ENCODE peak calls at places on chromosome 19, in eight cellular contexts. P, A, U, S, H, I, V and N are unnamed samples.
A peak's percentile ranks its signal among the peaks of the same experiment; 100 is the strongest.

GRCh38 chr19:55062735-55063491 is at the start of gene RDH13:
- DNase-seq in H (peak; percentile 98), P (peak; percentile 99), V (peak; percentile 98), I (peak; percentile 96), A (peak; percentile 93), S (peak; percentile 95), U (peak; percentile 97), N (peak; percentile 96)

GRCh38 chr19:17436874-17437267 is 11.6 kb downstream of the TMEM221 start:
- DNase-seq in I (no peak), A (no peak), P (no peak), S (no peak), U (no peak), H (no peak), V (no peak), N (no peak)

GRCh38 chr19:17488593-17489391 is 18.5 kb downstream of the SLC27A1 start:
- DNase-seq in I (peak; percentile 71), U (peak; percentile 54), P (peak; percentile 94), S (no peak), A (no peak), V (peak; percentile 51), H (no peak), N (no peak)

GRCh38 chr19:14492756-14493337 is 3.1 kb downstream of the GIPC1 start:
- DNase-seq in A (no peak), P (no peak), V (no peak), S (no peak), I (no peak), H (no peak), U (no peak), N (no peak)

GRCh38 chr19:6092329-6093286 is 17.7 kb downstream of the RFX2 start:
- DNase-seq in V (peak; percentile 82), S (peak; percentile 82), H (peak; percentile 70), P (peak; percentile 81), U (no peak), I (peak; percentile 75), A (peak; percentile 82), N (peak; percentile 87)

GRCh38 chr19:16325161-16325527 is 518 bp downstream of the KLF2 start:
- DNase-seq in V (peak; percentile 67), A (no peak), S (no peak), I (peak; percentile 60), P (peak; percentile 47), H (peak; percentile 68), U (peak; percentile 35), N (no peak)

GRCh38 chr19:47700934-47701716 is 12.1 kb upstream of the EHD2 start:
- DNase-seq in V (no peak), I (no peak), U (no peak), S (no peak), H (no peak), P (no peak), A (no peak), N (no peak)

GRCh38 chr19:56837892-56838679 is 2.4 kb downstream of the PEG3 start:
- DNase-seq in V (peak; percentile 75), I (peak; percentile 70), S (peak; percentile 78), A (peak; percentile 4), P (peak; percentile 85), H (peak; percentile 78), U (no peak), N (no peak)

GRCh38 chr19:31329819-31330218 is 19.4 kb downstream of the TSHZ3 start:
- DNase-seq in I (no peak), V (no peak), A (no peak), S (no peak), H (no peak), U (no peak), P (no peak), N (no peak)

GRCh38 chr19:40445945-40446784 is 2.0 kb upstream of the SERTAD3 start:
- DNase-seq in H (no peak), P (no peak), V (no peak), S (no peak), U (no peak), A (no peak), I (no peak), N (no peak)

GRCh38 chr19:6723108-6723618 is 2.7 kb upstream of the C3 start:
- DNase-seq in S (peak; percentile 85), H (peak; percentile 82), P (peak; percentile 78), A (no peak), I (no peak), V (no peak), U (no peak), N (peak; percentile 76)

GRCh38 chr19:39359026-39359425 is 16.8 kb downstream of the SAMD4B start:
- DNase-seq in U (no peak), P (no peak), S (no peak), V (no peak), H (no peak), A (no peak), I (no peak), N (no peak)

GRCh38 chr19:55698256-55698655 is 23.2 kb downstream of the EPN1 start:
- DNase-seq in S (no peak), U (no peak), V (no peak), P (no peak), H (no peak), A (no peak), I (no peak), N (no peak)

GRCh38 chr19:482186-483041 is 13.9 kb upstream of the MADCAM1 start:
- DNase-seq in S (no peak), H (no peak), I (no peak), U (no peak), P (no peak), V (no peak), A (no peak), N (no peak)

GRCh38 chr19:47652285-47652684 is 43.4 kb downstream of the BICRA start:
- DNase-seq in H (no peak), V (no peak), A (no peak), U (no peak), P (peak; percentile 39), S (no peak), I (no peak), N (no peak)

GRCh38 chr19:6070179-6071102 is 39.9 kb downstream of the RFX2 start:
- DNase-seq in U (no peak), V (no peak), A (no peak), H (no peak), P (no peak), S (no peak), I (no peak), N (no peak)

GRCh38 chr19:16384688-16385087 is 60.1 kb downstream of the KLF2 start:
- DNase-seq in H (no peak), U (no peak), A (no peak), P (no peak), I (no peak), V (no peak), S (no peak), N (no peak)

GRCh38 chr19:55136399-55137102 is 12.5 kb downstream of the TNNT1 start:
- DNase-seq in V (no peak), U (no peak), P (no peak), I (no peak), H (no peak), S (no peak), A (no peak), N (no peak)

GRCh38 chr19:44677019-44677809 is 5.9 kb downstream of the CEACAM19 start:
- DNase-seq in H (no peak), I (no peak), V (no peak), U (no peak), S (peak; percentile 55), P (no peak), A (peak; percentile 61), N (peak; percentile 69)
- H3K4me3 ChIP-seq in H (no peak overlapping the region), I (no peak overlapping the region), V (no peak overlapping the region), U (no peak overlapping the region), S (no peak overlapping the region), P (no peak overlapping the region), A (no peak overlapping the region), N (no peak overlapping the region)

DNA sequence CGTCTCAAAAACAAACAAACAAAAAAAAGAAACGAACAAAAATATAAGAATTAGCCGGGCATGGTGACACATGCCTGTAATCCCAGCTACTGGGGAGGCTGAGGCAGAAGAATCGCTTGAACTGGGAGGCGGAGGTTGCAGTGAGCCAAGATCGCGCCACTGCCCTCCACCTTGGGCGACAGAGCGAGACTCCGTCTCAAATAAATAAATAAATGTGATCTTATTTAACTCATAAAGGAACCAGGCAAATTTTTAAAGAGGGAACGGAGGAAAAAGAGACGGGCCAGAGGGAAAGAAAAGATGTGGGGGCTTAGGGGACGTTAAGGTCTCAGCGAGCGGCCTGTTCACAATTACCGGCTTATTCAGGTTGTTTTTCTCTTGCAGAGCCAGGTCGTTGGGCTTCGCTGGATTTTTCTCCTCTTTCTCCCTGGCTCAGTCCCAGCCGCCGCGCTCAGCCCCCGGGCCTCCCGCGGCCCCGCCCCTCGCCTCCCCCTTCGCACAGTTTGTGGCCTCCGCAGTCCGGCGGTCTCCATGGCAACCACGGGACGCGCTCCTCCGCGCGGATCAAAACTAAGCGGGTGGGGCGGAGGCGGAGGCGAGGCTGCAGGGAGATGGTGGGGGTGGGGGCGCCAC is 2.8 kb upstream of the CCDC8 start:
- DNase-seq in U (no peak), I (peak; percentile 89), A (peak; percentile 94), V (peak; percentile 91), H (peak; percentile 99), S (peak; percentile 95), P (peak; percentile 94), N (peak; percentile 79)
- TF ChIP-seq CTCF in U (no peak), I (no peak), A (no peak), V (no peak), H (no peak), S (no peak), P (no peak), N (no peak)

DNA sequence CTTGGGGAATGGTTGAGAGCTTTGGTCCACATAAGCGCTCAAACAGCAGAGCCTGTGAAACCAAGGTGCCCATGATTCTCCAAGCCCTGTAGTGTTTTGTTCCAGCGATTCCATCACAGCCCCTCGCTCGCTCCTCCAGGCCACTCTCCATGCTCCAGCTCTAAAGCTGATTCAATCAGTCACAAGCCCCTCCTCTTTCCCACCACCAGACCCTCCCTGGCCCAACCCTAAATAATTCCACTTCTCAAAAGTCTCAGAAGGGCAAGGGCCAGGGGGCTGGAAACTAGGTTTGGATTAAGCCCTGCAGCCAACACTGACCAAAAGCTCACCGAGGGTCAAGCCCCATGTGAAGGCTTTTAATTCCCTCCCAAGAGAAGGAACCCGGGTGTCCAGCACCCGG is 1.5 kb downstream of the ZNF296 start:
- DNase-seq in V (no peak), P (no peak), S (no peak), I (no peak), U (no peak), A (no peak), H (no peak), N (no peak)
- H3K4me3 ChIP-seq in V (no peak overlapping the region), P (no peak overlapping the region), S (no peak overlapping the region), I (no peak overlapping the region), U (no peak overlapping the region), A (no peak overlapping the region), H (no peak overlapping the region), N (no peak overlapping the region)

GRCh38 chr19:58020129-58020528 is 13.7 kb upstream of the ZSCAN1 start:
- DNase-seq in A (no peak), U (no peak), S (no peak), I (no peak), V (no peak), P (no peak), H (no peak), N (no peak)

GRCh38 chr19:58022283-58022660 is 11.6 kb upstream of the ZSCAN1 start:
- DNase-seq in I (no peak), S (no peak), H (no peak), P (no peak), U (no peak), A (no peak), V (no peak), N (no peak)

GRCh38 chr19:58020985-58021384 is 12.8 kb upstream of the ZSCAN1 start:
- DNase-seq in A (no peak), U (no peak), V (no peak), I (no peak), P (no peak), S (no peak), H (no peak), N (no peak)

GRCh38 chr19:58024661-58025060 is 9.2 kb upstream of the ZSCAN1 start:
- DNase-seq in P (no peak), I (no peak), S (no peak), U (no peak), A (no peak), V (no peak), H (no peak), N (no peak)

GRCh38 chr19:58021541-58022282 is 12.1 kb upstream of the ZSCAN1 start:
- DNase-seq in H (peak; percentile 36), A (peak; percentile 17), P (peak; percentile 57), U (no peak), I (peak; percentile 70), V (no peak), S (peak; percentile 48), N (peak; percentile 40)
- TF ChIP-seq CTCF in H (no peak), A (peak; percentile 31), P (peak; percentile 61), U (peak; percentile 47), I (peak; percentile 75), V (peak; percentile 91), S (peak; percentile 53), N (peak; percentile 29)